ENCODE peak calls at places on chromosomes 4 and X, in ten cellular contexts. V is tibial nerve, D is suprapubic skin, G is uterus, M is esophagus muscularis mucosa, L is right lobe of liver, A is spleen, B is stomach, W is HCT116, P is ovary. Z is an unnamed sample.
A peak's percentile ranks its signal among the peaks of the same experiment; 100 is the strongest.

GRCh38 chr4:148154769-148155168 is 287.4 kb downstream of the NR3C2 start:
- DNase-seq in V (no peak), D (no peak), G (no peak), M (no peak), L (no peak), A (no peak), B (no peak), W (no peak), P (no peak), Z (no peak)

GRCh38 chrX:2707334-2707760 is 16.3 kb downstream of the CD99 start:
- DNase-seq in V (peak; percentile 52), D (peak; percentile 87), G (no peak), M (peak; percentile 95), L (no peak), A (peak; percentile 87), B (peak; percentile 28), W (peak; percentile 64), P (no peak), Z (peak; percentile 52)

GRCh38 chrX:3244203-3244743 is 102.2 kb downstream of the MXRA5 start:
- DNase-seq in V (no peak), D (no peak), G (no peak), M (no peak), L (no peak), A (no peak), B (no peak), W (no peak), P (no peak), Z (no peak)

GRCh38 chr4:22389240-22389871 is 126.5 kb downstream of the ADGRA3 start:
- DNase-seq in V (no peak), D (no peak), G (peak; percentile 61), M (no peak), L (no peak), A (no peak), B (peak; percentile 45), W (peak; percentile 48), P (peak; percentile 47), Z (peak; percentile 58)

GRCh38 chr4:86358176-86358701 is 1.6 kb downstream of the MAPK10 start:
- DNase-seq in V (no peak), D (no peak), G (no peak), M (no peak), L (no peak), A (no peak), B (no peak), W (no peak), P (peak; percentile 33), Z (no peak)

GRCh38 chrX:37818031-37818430 is 29.3 kb downstream of the DYNLT3 start:
- DNase-seq in V (no peak), D (no peak), G (no peak), M (no peak), L (no peak), A (no peak), B (no peak), W (no peak), P (no peak), Z (no peak)

GRCh38 chr4:19739101-19739651 is 512.5 kb upstream of the SLIT2 start:
- DNase-seq in V (no peak), D (no peak), G (no peak), M (no peak), L (no peak), A (no peak), B (no peak), W (peak; percentile 78), P (no peak), Z (peak; percentile 46)

GRCh38 chr4:13102344-13102743 is 381.8 kb downstream of the RAB28 start:
- DNase-seq in V (no peak), D (no peak), G (no peak), M (no peak), L (no peak), A (no peak), B (no peak), W (no peak), P (no peak), Z (no peak)

GRCh38 chr4:128812360-128812958 is 3.0 kb downstream of the JADE1 start:
- DNase-seq in V (peak; percentile 29), D (peak; percentile 76), G (no peak), M (no peak), L (no peak), A (no peak), B (peak; percentile 35), W (peak; percentile 19), P (no peak), Z (peak; percentile 64)
- TF ChIP-seq POLR2A in V (no peak), D (no peak), G (no peak), M (no peak), L (no peak), A (no peak), B (no peak), W (no peak), P (no peak), Z (no peak)

DNA sequence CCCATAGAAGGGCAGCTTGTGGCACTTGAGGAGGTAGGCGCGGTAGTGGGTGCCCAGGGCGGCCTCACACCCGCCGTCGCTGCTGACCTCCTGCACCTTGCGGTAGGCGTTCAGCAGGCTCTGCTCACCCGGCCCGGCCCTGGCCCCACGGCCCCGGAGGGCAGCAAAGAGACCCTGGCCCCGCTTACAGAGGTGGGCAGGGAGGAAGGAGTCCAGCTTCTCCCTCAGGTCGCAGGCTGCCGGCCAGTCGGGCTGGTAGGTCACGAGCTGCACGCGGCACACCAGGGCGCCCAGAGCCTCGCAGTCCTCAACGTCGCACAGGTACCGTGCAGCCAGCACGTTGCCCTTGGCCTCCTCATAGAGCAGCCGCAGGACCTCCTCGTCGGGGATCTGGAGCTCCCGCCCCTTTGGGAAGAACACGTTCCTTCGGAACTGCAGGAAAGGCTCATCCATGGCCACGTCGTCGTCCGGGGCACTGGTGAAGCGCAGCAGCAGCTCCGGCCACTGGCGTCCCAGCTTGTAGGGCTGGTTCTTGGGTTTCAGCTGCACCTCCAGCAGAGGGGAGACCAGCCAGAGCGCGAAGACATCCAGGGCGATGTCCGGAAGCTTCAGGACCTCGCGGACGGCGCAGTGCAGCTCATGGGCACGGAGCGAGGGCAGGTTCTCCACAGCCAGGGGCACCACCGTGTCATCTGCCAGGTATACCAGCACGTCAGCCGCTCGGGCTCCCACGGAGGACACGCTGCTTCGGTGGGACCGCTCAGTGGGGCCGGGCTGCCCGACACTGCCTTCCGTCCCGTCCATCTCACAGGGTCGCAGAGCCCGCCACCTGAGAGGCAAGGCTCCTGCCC is 17.1 kb upstream of the LAS1L start:
- DNase-seq in V (no peak), D (no peak), G (no peak), M (no peak), L (no peak), A (no peak), B (no peak), W (no peak), P (no peak), Z (no peak)
- H3K4me1 ChIP-seq in V (no peaks in the 10 kb centered on the region), D (no peaks in the 10 kb centered on the region), G (no peaks in the 10 kb centered on the region), M (no peaks in the 10 kb centered on the region), L (no peaks in the 10 kb centered on the region), A (no peaks in the 10 kb centered on the region), B (no peaks in the 10 kb centered on the region), W (no peaks in the 10 kb centered on the region), P (no peaks in the 10 kb centered on the region), Z (no peaks in the 10 kb centered on the region)

GRCh38 chr4:175215208-175215607 is 297.1 kb downstream of the ADAM29 start:
- DNase-seq in V (no peak), D (no peak), G (no peak), M (no peak), L (no peak), A (no peak), B (no peak), W (no peak), P (no peak), Z (no peak)
- H3K36me3 ChIP-seq in V (no peaks in the 10 kb centered on the region), D (no peaks in the 10 kb centered on the region), G (no peaks in the 10 kb centered on the region), M (no peaks in the 10 kb centered on the region), L (no peaks in the 10 kb centered on the region), A (no peaks in the 10 kb centered on the region), B (no peaks in the 10 kb centered on the region), W (no peaks in the 10 kb centered on the region), P (no peaks in the 10 kb centered on the region), Z (no peaks in the 10 kb centered on the region)

DNA sequence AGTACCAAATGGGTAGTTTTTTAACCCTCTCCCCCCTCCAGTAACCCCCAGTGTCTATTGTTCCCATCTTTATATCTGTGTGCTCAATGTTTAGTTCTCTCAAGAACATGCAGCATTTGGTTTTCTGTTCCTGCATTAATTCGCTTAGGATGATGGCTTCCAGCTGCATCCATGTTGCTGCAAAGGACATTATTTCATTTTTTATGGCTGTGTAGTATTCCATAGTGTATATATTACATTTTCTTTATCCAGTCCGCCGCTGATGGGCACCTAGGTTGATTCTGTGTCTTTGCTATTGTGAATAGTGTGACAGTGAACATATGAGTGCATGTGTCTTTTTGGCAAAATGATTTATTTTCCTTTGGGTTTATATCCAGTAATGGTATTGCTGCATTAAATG is 31.9 kb upstream of the CLTRN start:
- DNase-seq in V (no peak), D (no peak), G (no peak), M (no peak), L (no peak), A (no peak), B (no peak), W (no peak), P (no peak), Z (no peak)
- TF ChIP-seq POLR2A in V (no peak), D (no peak), G (no peak), M (no peak), L (no peak), A (no peak), B (no peak), W (no peak), P (no peak), Z (no peak)

GRCh38 chr4:37895271-37895670 is 4.4 kb downstream of the TBC1D1 start:
- DNase-seq in V (no peak), D (no peak), G (no peak), M (no peak), L (peak; percentile 58), A (no peak), B (no peak), W (no peak), P (no peak), Z (no peak)
- H3K4me1 ChIP-seq in V (peaks cover 10% of the 10 kb centered on the region), D (peaks cover 19% of the 10 kb centered on the region), G (no peaks in the 10 kb centered on the region), M (peaks cover 50% of the 10 kb centered on the region), L (no peaks in the 10 kb centered on the region), A (peaks cover 32% of the 10 kb centered on the region), B (peaks cover 14% of the 10 kb centered on the region), W (peaks cover 11% of the 10 kb centered on the region), P (no peaks in the 10 kb centered on the region), Z (peaks cover 6% of the 10 kb centered on the region)

DNA sequence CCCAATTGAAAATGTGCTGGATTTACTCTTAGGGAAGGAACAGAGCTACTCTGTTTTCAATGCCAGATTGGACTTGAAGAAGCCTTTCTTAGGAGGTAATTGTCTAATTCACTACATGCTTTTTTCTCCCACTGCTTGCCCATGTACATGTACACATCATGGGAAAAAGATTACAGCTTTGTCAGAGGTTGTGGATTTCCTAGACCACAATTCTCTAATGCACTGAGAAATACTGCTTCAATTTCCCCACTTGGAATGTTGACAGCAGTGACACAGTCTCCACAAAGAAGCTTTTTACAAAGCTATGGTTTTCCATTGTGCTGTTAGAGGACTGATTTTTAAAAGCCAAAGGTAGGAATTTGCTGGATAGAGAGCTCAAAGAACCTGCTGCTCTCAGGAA is 19.5 kb downstream of the ZAR1 start:
- DNase-seq in V (no peak), D (no peak), G (no peak), M (no peak), L (no peak), A (no peak), B (no peak), W (no peak), P (no peak), Z (no peak)
- H3K36me3 ChIP-seq in V (peaks cover 84% of the 10 kb centered on the region), D (peaks cover 92% of the 10 kb centered on the region), G (no peaks in the 10 kb centered on the region), M (peaks cover 71% of the 10 kb centered on the region), L (peaks cover 7% of the 10 kb centered on the region), A (peaks cover 4% of the 10 kb centered on the region), B (peaks cover 27% of the 10 kb centered on the region), W (peaks cover 18% of the 10 kb centered on the region), P (no peaks in the 10 kb centered on the region), Z (peaks cover 44% of the 10 kb centered on the region)